ENCODE peak calls at places on chromosomes 4 and X, in seven cellular contexts. K is amniotic epithelial cell; A is OCI-M1; I is GM18507; P is NCI-H2081; Y is stimulated activated CD4-positive, alpha-beta T cell treated with anti-CD3 and anti-CD28 coated beads, TNF-alpha, amount 100 ng/mL, for 48 hours; D is T-helper 9 cell. G is an unnamed sample.

GRCh38 chr4:182883351-182883750 is 33.8 kb downstream of the DCTD start:
- DNase-seq in K (no peak), A (no peak), I (no peak), P (no peak), Y (no peak), D (no peak), G (no peak)

GRCh38 chr4:23720556-23720955 is 169.3 kb downstream of the PPARGC1A start:
- DNase-seq in K (no peak), A (peak), I (no peak), P (no peak), Y (no peak), D (no peak), G (no peak)

GRCh38 chr4:1502976-1503375 is 96.7 kb upstream of the NKX1-1 start:
- DNase-seq in K (no peak), A (no peak), I (no peak), P (no peak), Y (no peak), D (no peak), G (no peak)

GRCh38 chrX:25858273-25858880 is 279.8 kb upstream of the MAGEB18 start:
- DNase-seq in K (no peak), A (no peak), I (no peak), P (no peak), Y (no peak), D (no peak), G (no peak)

GRCh38 chr4:103137446-103137827 is 37.8 kb upstream of the BDH2 start:
- DNase-seq in K (no peak), A (no peak), I (no peak), P (no peak), Y (no peak), D (no peak), G (no peak)

GRCh38 chrX:100600340-100600739 is 15.6 kb downstream of the TNMD start:
- DNase-seq in K (no peak), A (no peak), I (no peak), P (no peak), Y (no peak), D (no peak), G (no peak)

GRCh38 chrX:69158166-69159040 is 6.8 kb downstream of the PJA1 start:
- DNase-seq in K (peak), A (peak), I (no peak), P (peak), Y (no peak), D (no peak), G (no peak)

GRCh38 chr4:80202784-80203553 is 5.7 kb downstream of the PRDM8 start:
- DNase-seq in K (no peak), A (peak), I (no peak), P (no peak), Y (no peak), D (peak), G (peak)

GRCh38 chr4:151641167-151641566 is 119.6 kb downstream of the GATB start:
- DNase-seq in K (peak), A (peak), I (no peak), P (no peak), Y (no peak), D (no peak), G (no peak)

GRCh38 chr4:129218355-129218754 is 122.4 kb downstream of the C4orf33 start:
- DNase-seq in K (peak), A (peak), I (no peak), P (peak), Y (no peak), D (no peak), G (no peak)